ENCODE peak calls at places on chromosomes 4 and X, in six cellular contexts. B is body of pancreas; D is CD4-positive, alpha-beta T cell; U is IMR-90; J is mucosa of descending colon; F is ovary. E is an unnamed sample. For H3K9me3, the result is how much of the 10 kb centered on the place peaks cover.

GRCh38 chrX:46918434-46918833 is 6.2 kb downstream of the JADE3 start:
- DNase-seq in B (peak), D (no peak), U (peak), J (no peak), F (no peak), E (no peak)

GRCh38 chr4:83197555-83198235 is 83.2 kb upstream of the PLAC8 start:
- DNase-seq in B (no peak), D (no peak), U (no peak), J (peak), F (no peak), E (no peak)

GRCh38 chr4:100311181-100311580 is 120.9 kb upstream of the DDIT4L start:
- DNase-seq in B (no peak), D (no peak), U (no peak), J (no peak), F (no peak), E (no peak)

GRCh38 chrX:68994135-68994882 is 165.5 kb downstream of the EFNB1 start:
- DNase-seq in B (no peak), D (no peak), U (no peak), J (no peak), F (no peak), E (no peak)

GRCh38 chrX:108439434-108439883 is at the start of gene COL4A5:
- DNase-seq in B (peak), D (no peak), U (peak), J (peak), F (peak), E (no peak)

GRCh38 chr4:173332963-173333657 is 1.0 kb downstream of the HMGB2 start:
- DNase-seq in B (peak), D (no peak), U (peak), J (peak), F (no peak), E (no peak)

GRCh38 chr4:153296424-153296823 is 48.1 kb upstream of the MND1 start:
- DNase-seq in B (no peak), D (no peak), U (peak), J (peak), F (peak), E (no peak)

GRCh38 chrX:154409222-154409871 is at the start of gene DNASE1L1:
- DNase-seq in B (peak), D (no peak), U (peak), J (peak), F (no peak), E (peak)

GRCh38 chrX:56232221-56233082 is at the start of gene KLF8:
- DNase-seq in B (peak), D (peak), U (no peak), J (peak), F (peak), E (peak)

GRCh38 chr4:141133146-141134006 is at the start of gene RNF150:
- DNase-seq in B (peak), D (no peak), U (peak), J (peak), F (peak), E (no peak)

GRCh38 chr4:174394915-174395314 is 111.2 kb downstream of the CEP44 start:
- DNase-seq in B (no peak), D (no peak), U (peak), J (no peak), F (no peak), E (no peak)

GRCh38 chrX:113370001-113370400 is 529.4 kb upstream of the AMOT start:
- DNase-seq in B (no peak), D (no peak), U (no peak), J (no peak), F (no peak), E (no peak)

GRCh38 chr4:104446431-104446925 is 48.2 kb downstream of the CXXC4 start:
- DNase-seq in B (no peak), D (no peak), U (no peak), J (no peak), F (no peak), E (no peak)

GRCh38 chr4:110902500-110902899 is 279.6 kb upstream of the PITX2 start:
- DNase-seq in B (no peak), D (no peak), U (peak), J (no peak), F (no peak), E (no peak)

GRCh38 chr4:39568805-39569204 is 41.6 kb upstream of the UGDH start:
- DNase-seq in B (peak), D (no peak), U (no peak), J (peak), F (no peak), E (no peak)

GRCh38 chr4:139593091-139593564 is 37.1 kb upstream of the SETD7 start:
- DNase-seq in B (no peak), D (no peak), U (peak), J (no peak), F (no peak), E (no peak)

GRCh38 chrX:95218964-95219363 is 1465.7 kb upstream of the DIAPH2 start:
- DNase-seq in B (no peak), D (no peak), U (no peak), J (no peak), F (no peak), E (no peak)

GRCh38 chr4:147328189-147328588 is 152.7 kb upstream of the EDNRA start:
- DNase-seq in B (no peak), D (no peak), U (no peak), J (peak), F (no peak), E (no peak)

GRCh38 chr4:1763550-1764080 is 29.5 kb upstream of the FGFR3 start:
- DNase-seq in B (peak), D (no peak), U (peak), J (peak), F (peak), E (no peak)

GRCh38 chr4:57154926-57155325 is 44.7 kb upstream of the IGFBP7 start:
- DNase-seq in B (no peak), D (no peak), U (no peak), J (no peak), F (no peak), E (no peak)

GRCh38 chr4:120918788-120919187 is 3.7 kb downstream of the PRDM5 start:
- DNase-seq in B (peak), D (no peak), U (peak), J (peak), F (peak), E (no peak)

GRCh38 chrX:20693071-20693470 is 426.4 kb upstream of the RPS6KA3 start:
- DNase-seq in B (no peak), D (no peak), U (no peak), J (no peak), F (no peak), E (no peak)

GRCh38 chr4:56146956-56147355 is 198.2 kb downstream of the CEP135 start:
- DNase-seq in B (no peak), D (no peak), U (no peak), J (no peak), F (no peak), E (no peak)

GRCh38 chr4:71830-72229 is 18.7 kb downstream of the ZNF595 start:
- DNase-seq in B (no peak), D (no peak), U (no peak), J (no peak), F (no peak), E (no peak)
- H3K9me3 ChIP-seq in B (half or more), D (half or more), U (under half), J (half or more), F (under half), E (under half)

GRCh38 chr4:13982008-13982407 is 354.5 kb upstream of the BOD1L1 start:
- DNase-seq in B (no peak), D (no peak), U (no peak), J (no peak), F (no peak), E (no peak)
- H3K9me3 ChIP-seq in B (under half), D (under half), U (under half), J (under half), F (under half), E (under half)

GRCh38 chrX:144275403-144275802 is 391.5 kb downstream of the UBE2NL start:
- DNase-seq in B (no peak), D (no peak), U (no peak), J (no peak), F (no peak), E (no peak)
- H3K9me3 ChIP-seq in B (under half), D (under half), U (under half), J (under half), F (under half), E (under half)

GRCh38 chr4:6062133-6062532 is 43.9 kb upstream of the C4orf50 start:
- DNase-seq in B (no peak), D (no peak), U (no peak), J (no peak), F (no peak), E (no peak)
- H3K9me3 ChIP-seq in B (under half), D (under half), U (under half), J (under half), F (under half), E (under half)

DNA sequence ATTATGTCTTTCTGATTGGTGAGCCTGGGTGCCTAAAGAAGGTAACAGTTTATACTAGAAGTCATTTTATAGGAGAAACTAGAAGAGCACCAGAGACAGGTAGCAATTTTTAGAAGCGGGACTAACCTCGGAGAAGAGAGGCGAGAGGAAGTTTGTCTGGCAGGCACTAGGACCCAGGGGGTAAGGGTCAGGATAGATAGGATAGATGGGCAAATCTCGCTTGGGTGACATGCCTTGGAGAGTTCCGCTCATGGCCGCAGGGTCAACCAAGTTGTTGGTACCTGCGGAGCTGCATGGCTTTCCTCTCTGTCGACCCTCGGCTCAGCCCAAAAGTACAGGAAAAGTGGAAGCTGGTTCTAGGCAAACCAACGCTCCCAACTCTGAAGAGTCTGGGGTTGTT is 11.3 kb downstream of the PI4K2B start:
- DNase-seq in B (no peak), D (no peak), U (no peak), J (no peak), F (no peak), E (no peak)
- H3K9me3 ChIP-seq in B (under half), D (under half), U (under half), J (under half), F (under half), E (under half)

GRCh38 chr4:629636-629915 is 4.2 kb downstream of the PDE6B start:
- DNase-seq in B (no peak), D (no peak), U (no peak), J (no peak), F (no peak), E (no peak)
- H3K9me3 ChIP-seq in B (under half), D (under half), U (under half), J (under half), F (under half), E (under half)

DNA sequence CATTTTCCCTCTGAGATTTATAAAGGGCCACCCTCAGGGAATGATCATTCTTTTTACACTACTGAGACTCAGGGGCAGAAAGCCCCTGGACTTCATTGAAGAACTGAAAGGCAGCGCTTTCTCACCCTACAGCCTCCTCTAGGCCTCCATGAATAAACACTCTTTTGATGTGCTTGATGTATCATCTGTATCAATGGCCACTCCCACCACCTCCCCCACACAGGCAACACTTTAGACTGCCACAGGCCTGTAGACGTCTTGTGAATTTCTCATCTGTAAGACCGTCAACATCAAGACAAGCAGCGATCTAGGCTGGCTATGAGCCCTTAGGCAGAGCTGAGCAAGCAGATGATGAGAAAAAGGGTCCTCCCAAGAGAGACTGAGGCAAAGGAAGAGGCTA is 123.2 kb downstream of the HUWE1 start:
- DNase-seq in B (no peak), D (no peak), U (no peak), J (no peak), F (no peak), E (no peak)
- H3K9me3 ChIP-seq in B (under half), D (under half), U (under half), J (under half), F (under half), E (under half)

E was measured in T-helper 17 cell.